ENCODE peak calls at places on chromosomes 6 and 20, in eight cellular contexts. N, H, S, W, Z, M, L and U are unnamed samples.
A peak's percentile ranks its signal among the peaks of the same experiment; 100 is the strongest.

GRCh38 chr6:14640631-14641030 is 523.1 kb downstream of the CD83 start:
- DNase-seq in N (no peak), Z (no peak), H (no peak), W (no peak), S (no peak), L (no peak), M (no peak), U (no peak)

GRCh38 chr20:1422756-1423155 is 29.9 kb upstream of the FKBP1A start:
- DNase-seq in Z (no peak), H (peak; percentile 18), M (no peak), N (no peak), W (no peak), S (no peak), L (no peak), U (no peak)

GRCh38 chr20:58075980-58076749 is 152.3 kb downstream of the ANKRD60 start:
- DNase-seq in L (no peak), S (no peak), W (no peak), M (no peak), N (no peak), H (no peak), Z (peak; percentile 51), U (no peak)

GRCh38 chr6:42226251-42227143 is 8.8 kb upstream of the MRPS10 start:
- DNase-seq in H (no peak), L (no peak), N (no peak), W (no peak), M (no peak), Z (no peak), S (peak; percentile 61), U (no peak)

GRCh38 chr6:151680846-151681425 is 126.5 kb upstream of the ESR1 start:
- DNase-seq in S (no peak), L (no peak), M (no peak), Z (peak; percentile 24), N (no peak), H (no peak), W (no peak), U (no peak)

GRCh38 chr20:53829086-53829703 is 235.6 kb upstream of the ZNF217 start:
- DNase-seq in N (no peak), S (no peak), W (no peak), H (no peak), L (no peak), M (no peak), Z (no peak), U (peak; percentile 33)

GRCh38 chr6:118252474-118252873 is 295.6 kb upstream of the PLN start:
- DNase-seq in N (no peak), M (no peak), W (no peak), L (no peak), S (no peak), Z (no peak), H (no peak), U (no peak)

GRCh38 chr20:2515203-2515602 is 6.5 kb upstream of the ZNF343 start:
- DNase-seq in N (no peak), H (no peak), W (no peak), L (no peak), Z (no peak), M (no peak), S (no peak), U (no peak)

GRCh38 chr6:111975501-111975900 is 78.4 kb upstream of the CCN6 start:
- DNase-seq in W (no peak), M (no peak), S (no peak), H (peak; percentile 60), Z (no peak), N (no peak), L (no peak), U (no peak)

GRCh38 chr6:34569361-34569973 is 13.3 kb upstream of the SPDEF start:
- DNase-seq in N (no peak), L (no peak), W (no peak), M (no peak), S (no peak), Z (no peak), H (no peak), U (no peak)

GRCh38 chr6:124879110-124879991 is 82.9 kb upstream of the RNF217 start:
- DNase-seq in S (no peak), W (no peak), Z (peak; percentile 47), H (no peak), N (no peak), L (no peak), M (no peak), U (no peak)

GRCh38 chr20:33236351-33236750 is 555 bp downstream of the BPIFA1 start:
- DNase-seq in M (no peak), W (no peak), H (no peak), N (no peak), S (no peak), L (no peak), Z (no peak), U (no peak)

GRCh38 chr6:166454692-166455515 is 72.2 kb upstream of the MPC1 start:
- DNase-seq in M (no peak), W (no peak), N (no peak), H (no peak), Z (no peak), S (no peak), L (no peak), U (no peak)

GRCh38 chr20:61757678-61758555 is 307.8 kb downstream of the TAF4 start:
- DNase-seq in S (no peak), H (no peak), N (no peak), W (no peak), Z (no peak), L (no peak), M (no peak), U (no peak)

GRCh38 chr6:1916334-1916985 is 306.7 kb downstream of the FOXC1 start:
- DNase-seq in W (no peak), H (no peak), L (no peak), N (no peak), Z (peak; percentile 4), M (no peak), S (no peak), U (no peak)